ENCODE peak calls at places on chromosomes 3 and 15, in ten cellular contexts. I, E, M, Y, A, S, V, F, L and B are unnamed samples.
A peak's percentile ranks its signal among the peaks of the same experiment; 100 is the strongest.

GRCh38 chr15:40500584-40501330 is 30.0 kb downstream of the CHST14 start:
- DNase-seq in V (no peak), L (no peak), E (no peak), M (no peak), A (no peak), F (no peak), S (no peak), Y (no peak), I (no peak), B (no peak)

GRCh38 chr15:59892995-59893394 is 111.1 kb upstream of the FOXB1 start:
- DNase-seq in F (peak; percentile 76), L (no peak), M (no peak), A (peak; percentile 20), S (no peak), V (no peak), I (no peak), E (no peak), Y (no peak), B (no peak)

GRCh38 chr3:24240306-24240705 is 254.3 kb downstream of the THRB start:
- DNase-seq in E (no peak), S (no peak), M (no peak), L (no peak), A (no peak), F (no peak), I (no peak), V (no peak), Y (no peak), B (no peak)

GRCh38 chr15:31345606-31346366 is 19.2 kb downstream of the KLF13 start:
- DNase-seq in Y (no peak), A (no peak), L (no peak), M (no peak), E (no peak), V (no peak), F (no peak), S (no peak), I (no peak), B (no peak)

GRCh38 chr15:100926971-100927756 is 8.0 kb downstream of the LRRK1 start:
- DNase-seq in E (peak; percentile 41), L (no peak), F (no peak), A (no peak), M (no peak), S (no peak), V (no peak), Y (no peak), I (no peak), B (no peak)

GRCh38 chr15:101447561-101448071 is 41.9 kb downstream of the PCSK6 start:
- DNase-seq in S (no peak), E (no peak), I (no peak), F (no peak), L (no peak), M (no peak), A (no peak), Y (no peak), V (no peak), B (no peak)

GRCh38 chr3:33167716-33168339 is 50.8 kb downstream of the SUSD5 start:
- DNase-seq in A (no peak), L (no peak), V (no peak), M (no peak), I (no peak), F (no peak), Y (no peak), E (no peak), S (no peak), B (no peak)

GRCh38 chr3:126343675-126344074 is 13.5 kb downstream of the KLF15 start:
- DNase-seq in F (no peak), V (peak; percentile 34), E (no peak), Y (no peak), I (no peak), A (no peak), M (no peak), S (no peak), L (no peak), B (no peak)

GRCh38 chr3:172905480-172905850 is 154.9 kb downstream of the ECT2 start:
- DNase-seq in S (no peak), L (no peak), Y (no peak), I (no peak), V (no peak), A (no peak), F (no peak), E (no peak), M (no peak), B (no peak)

GRCh38 chr15:54131410-54131809 is 153.2 kb downstream of the UNC13C start:
- DNase-seq in L (no peak), F (no peak), I (no peak), M (no peak), A (no peak), S (no peak), Y (no peak), E (no peak), V (no peak), B (no peak)